ENCODE peak calls at places on chromosomes 11 and 22, in six cellular contexts. E is cardiac muscle cell; F is HepG2; K is CD8-positive, alpha-beta memory T cell; R is uterus; A is CD4-positive, CD25-positive, alpha-beta regulatory T cell. V is an unnamed sample.

GRCh38 chr11:111826322-111826950 is 44.9 kb downstream of the ALG9 start:
- DNase-seq in E (no peak), R (no peak), K (no peak), F (no peak), A (no peak), V (no peak)

GRCh38 chr11:117205211-117205818 is 6.1 kb downstream of the TAGLN start:
- DNase-seq in K (no peak), R (no peak), F (no peak), A (no peak), E (no peak), V (no peak)

GRCh38 chr22:49303061-49303735 is 524.5 kb downstream of the BRD1 start:
- DNase-seq in K (no peak), F (no peak), A (no peak), E (no peak), R (no peak), V (no peak)

GRCh38 chr11:9708544-9708943 is 44.7 kb downstream of the SWAP70 start:
- DNase-seq in K (no peak), F (no peak), R (no peak), A (no peak), E (no peak), V (no peak)

GRCh38 chr11:96082002-96082899 is 158.3 kb upstream of the MTMR2 start:
- DNase-seq in F (peak; percentile 83), E (peak; percentile 85), R (no peak), A (no peak), K (no peak), V (no peak)

GRCh38 chr11:111976614-111977140 is 39.5 kb downstream of the DIXDC1 start:
- DNase-seq in K (no peak), F (no peak), R (peak; percentile 63), E (peak; percentile 4), A (no peak), V (no peak)

GRCh38 chr11:15850992-15851615 is 505.2 kb downstream of the SOX6 start:
- DNase-seq in A (no peak), K (no peak), R (no peak), E (peak; percentile 44), F (no peak), V (no peak)

GRCh38 chr22:20089226-20089976 is 9.4 kb downstream of the DGCR8 start:
- DNase-seq in K (no peak), A (no peak), E (no peak), F (no peak), R (no peak), V (no peak)

GRCh38 chr11:27329867-27330632 is 33.0 kb downstream of the CCDC34 start:
- DNase-seq in E (no peak), A (no peak), K (no peak), F (no peak), R (no peak), V (no peak)

GRCh38 chr11:64339319-64339718 is 685 bp upstream of the CCDC88B start:
- DNase-seq in R (no peak), E (no peak), A (peak; percentile 36), K (no peak), F (no peak), V (no peak)

GRCh38 chr22:46120420-46120737 is 29.9 kb upstream of the PPARA start:
- DNase-seq in F (no peak), R (no peak), K (no peak), A (no peak), E (no peak), V (no peak)

GRCh38 chr22:47605886-47606285 is 843.4 kb downstream of the TBC1D22A start:
- DNase-seq in K (no peak), R (no peak), F (no peak), E (no peak), A (no peak), V (peak; percentile 23)

GRCh38 chr11:19674420-19674819 is 38.2 kb upstream of the NAV2 start:
- DNase-seq in F (no peak), K (no peak), A (no peak), E (no peak), R (no peak), V (peak; percentile 10)

GRCh38 chr11:131389582-131389981 is 19.2 kb downstream of the NTM start:
- DNase-seq in F (no peak), A (no peak), K (no peak), R (no peak), E (no peak), V (no peak)

GRCh38 chr11:67060111-67060522 is 3.5 kb downstream of the RHOD start:
- DNase-seq in R (no peak), K (no peak), F (no peak), A (no peak), E (no peak), V (no peak)

GRCh38 chr22:32723632-32724031 is 77.9 kb upstream of the TIMP3 start:
- DNase-seq in E (peak; percentile 95), F (no peak), A (peak; percentile 83), R (peak; percentile 50), K (peak; percentile 15), V (no peak)

GRCh38 chr11:131079036-131079435 is 162.8 kb upstream of the SNX19 start:
- DNase-seq in F (no peak), E (no peak), A (no peak), K (no peak), R (no peak), V (no peak)

GRCh38 chr11:10310301-10310841 is 5.5 kb downstream of the ADM start:
- DNase-seq in R (no peak), F (no peak), E (peak; percentile 42), K (no peak), A (no peak), V (no peak)

GRCh38 chr11:13775471-13775870 is 107.0 kb downstream of the FAR1 start:
- DNase-seq in R (no peak), F (no peak), E (no peak), A (no peak), K (no peak), V (no peak)

GRCh38 chr22:40237241-40237640 is 59.5 kb downstream of the TNRC6B start:
- DNase-seq in R (no peak), F (no peak), E (no peak), K (no peak), A (no peak), V (no peak)

GRCh38 chr11:1834132-1834610 is 619 bp upstream of the SYT8 start:
- DNase-seq in K (no peak), F (peak; percentile 24), A (no peak), R (no peak), E (no peak), V (peak; percentile 97)

DNA sequence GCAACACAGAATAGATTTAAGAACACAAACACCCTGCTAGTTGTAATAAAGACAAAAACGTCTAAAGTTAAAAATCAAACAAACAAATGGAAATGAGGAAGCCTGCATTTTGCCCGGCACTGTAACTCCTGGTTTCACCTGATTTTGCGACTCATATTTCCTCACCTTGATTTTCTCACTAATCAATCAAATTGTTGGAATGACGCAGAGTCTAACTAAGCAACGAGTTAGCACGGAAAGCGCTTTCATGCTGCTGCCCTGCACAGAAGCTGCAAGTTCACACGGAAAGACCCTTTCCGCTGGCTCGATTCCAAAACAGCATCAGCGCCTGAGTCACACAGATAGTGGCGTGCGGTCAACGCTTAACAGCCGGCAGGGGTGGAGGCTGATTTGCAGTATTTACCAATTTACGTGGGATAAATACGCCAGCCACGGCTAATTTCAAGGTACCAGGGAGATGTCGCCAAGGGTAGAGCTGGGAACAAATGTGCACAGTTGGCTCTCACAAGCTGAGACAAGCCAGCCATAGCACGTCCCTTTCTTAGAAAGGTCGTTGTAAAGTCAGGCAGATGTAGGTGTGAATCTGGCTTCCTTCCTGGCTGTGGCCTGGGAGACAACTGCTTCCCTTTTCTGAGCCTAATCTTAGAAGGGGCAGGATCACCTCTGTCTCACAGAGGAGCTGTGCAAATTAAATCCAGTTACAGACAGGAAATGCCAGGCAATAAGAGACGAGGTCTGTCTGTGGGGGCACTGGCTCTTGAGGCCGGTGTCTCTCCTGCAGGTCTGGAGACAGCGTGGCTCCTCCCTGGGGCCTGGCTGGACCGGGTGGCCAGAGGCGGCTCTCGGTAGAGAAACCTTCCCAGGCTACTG is 76.9 kb upstream of the TTLL12 start:
- DNase-seq in K (peak; percentile 84), F (peak; percentile 64), E (peak; percentile 90), R (peak; percentile 48), A (peak; percentile 88), V (no peak)
- H3K4me1 ChIP-seq in K (peaks cover 26% of the 10 kb centered on the region), F (peaks cover 28% of the 10 kb centered on the region), E (peaks cover 26% of the 10 kb centered on the region), R (peaks cover 7% of the 10 kb centered on the region), A (peaks cover 22% of the 10 kb centered on the region), V (peaks cover 17% of the 10 kb centered on the region)

GRCh38 chr22:28798810-28799124 is 1.6 kb downstream of the XBP1 start:
- DNase-seq in F (no peak), K (no peak), A (no peak), R (no peak), E (no peak), V (no peak)
- H3K4me1 ChIP-seq in F (peaks cover 59% of the 10 kb centered on the region), K (peaks cover 56% of the 10 kb centered on the region), A (peaks cover 49% of the 10 kb centered on the region), R (peaks cover 4% of the 10 kb centered on the region), E (no peaks in the 10 kb centered on the region), V (peaks cover 17% of the 10 kb centered on the region)

GRCh38 chr11:122747358-122747757 is 90.9 kb upstream of the CRTAM start:
- DNase-seq in A (no peak), F (no peak), K (no peak), E (no peak), R (no peak), V (no peak)

GRCh38 chr11:122746050-122746478 is 90.5 kb downstream of the UBASH3B start:
- DNase-seq in F (no peak), R (no peak), K (peak; percentile 71), E (no peak), A (peak; percentile 92), V (no peak)

GRCh38 chr11:122745111-122745510 is 89.6 kb downstream of the UBASH3B start:
- DNase-seq in R (no peak), K (no peak), A (no peak), E (no peak), F (no peak), V (no peak)

GRCh38 chr11:122748968-122749687 is 89.2 kb upstream of the CRTAM start:
- DNase-seq in R (no peak), F (no peak), A (peak; percentile 90), K (no peak), E (peak; percentile 88), V (no peak)

DNA sequence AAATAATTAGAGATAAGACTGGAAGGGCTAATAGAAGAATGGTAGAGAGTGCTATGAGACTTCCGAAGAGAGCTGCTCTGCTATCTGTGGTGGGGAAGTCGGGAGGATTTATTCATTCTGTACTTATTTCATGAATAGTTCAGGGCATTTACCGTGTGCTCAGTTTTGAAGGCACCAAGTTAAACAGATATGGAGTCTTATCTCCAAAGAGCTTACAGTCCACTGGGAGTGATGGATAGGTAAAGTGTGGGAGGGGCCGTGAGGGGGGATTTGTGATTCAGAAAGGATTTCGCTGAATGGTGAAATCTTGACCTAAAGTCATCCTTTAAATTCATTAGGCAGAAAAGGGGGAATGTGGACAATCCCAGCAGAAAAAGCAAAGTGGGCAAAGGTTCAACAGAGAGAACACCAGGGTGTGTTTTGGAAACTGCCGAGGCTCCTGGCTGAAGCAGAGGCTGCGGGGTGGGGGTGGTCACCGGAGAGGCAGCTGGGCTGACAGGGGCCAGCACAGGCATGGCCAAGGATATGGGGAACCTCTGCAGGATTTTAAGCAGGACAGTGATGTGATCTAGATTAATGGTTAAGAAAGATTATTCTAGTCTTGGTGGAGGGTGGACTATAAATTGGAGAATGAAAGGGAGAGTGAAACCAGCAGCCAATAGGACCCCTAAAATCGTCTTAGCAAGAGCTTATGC is 91.2 kb downstream of the UBASH3B start:
- DNase-seq in A (no peak), K (no peak), E (no peak), F (no peak), R (no peak), V (no peak)
- H3K4me1 ChIP-seq in A (peaks cover 85% of the 10 kb centered on the region), K (peaks cover 86% of the 10 kb centered on the region), E (no peaks in the 10 kb centered on the region), F (no peaks in the 10 kb centered on the region), R (no peaks in the 10 kb centered on the region), V (peaks cover 5% of the 10 kb centered on the region)

DNA sequence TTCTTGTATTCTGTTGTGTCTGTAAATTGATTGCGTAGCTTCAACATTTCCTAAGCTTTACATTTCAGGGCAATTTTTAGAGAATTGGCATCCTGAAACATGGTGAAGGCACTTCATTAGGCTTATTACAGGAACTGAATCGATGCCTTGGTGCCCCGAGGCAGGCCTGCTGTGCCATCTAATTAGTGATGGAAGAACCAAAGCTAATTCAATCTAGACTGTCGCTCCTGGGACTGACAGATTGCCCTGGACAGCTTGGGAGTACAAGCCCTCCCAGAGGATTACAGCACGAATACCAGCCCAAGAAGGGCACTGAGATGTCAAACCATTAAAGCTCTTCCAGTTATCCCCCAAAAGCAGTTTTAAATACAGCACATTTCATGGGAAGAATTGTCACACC is 243.2 kb upstream of the ZC3H12C start:
- DNase-seq in A (no peak), K (no peak), E (no peak), R (no peak), F (no peak), V (no peak)
- H3K4me1 ChIP-seq in A (no peaks in the 10 kb centered on the region), K (no peaks in the 10 kb centered on the region), E (peaks cover 12% of the 10 kb centered on the region), R (no peaks in the 10 kb centered on the region), F (no peaks in the 10 kb centered on the region), V (no peaks in the 10 kb centered on the region)